ENCODE peak calls at places on chromosome 9, in seven cellular contexts. L is GM23248; X is upper lobe of right lung; O is neuronal stem cell; J is colonic mucosa; F is effector memory CD4-positive, alpha-beta T cell; U is ovary. Y is an unnamed sample. For H3K4me1, the result is how much of the 10 kb centered on the place peaks cover.

GRCh38 chr9:116155700-116156045 is 2.1 kb downstream of the PAPPA start:
- DNase-seq in L (peak), X (no peak), O (no peak), J (no peak), F (no peak), U (peak), Y (no peak)

GRCh38 chr9:121888438-121888775 is 204.7 kb downstream of the TTLL11 start:
- DNase-seq in L (peak), X (no peak), O (no peak), J (no peak), F (no peak), U (peak), Y (no peak)

GRCh38 chr9:72880821-72881220 is 72.0 kb downstream of the ALDH1A1 start:
- DNase-seq in L (peak), X (no peak), O (no peak), J (no peak), F (no peak), U (no peak), Y (no peak)

GRCh38 chr9:21454149-21454548 is 13.9 kb downstream of the IFNA1 start:
- DNase-seq in L (peak), X (no peak), O (no peak), J (no peak), F (no peak), U (no peak), Y (no peak)

GRCh38 chr9:99000480-99001395 is 57.0 kb downstream of the COL15A1 start:
- DNase-seq in L (peak), X (no peak), O (no peak), J (peak), F (peak), U (no peak), Y (no peak)

GRCh38 chr9:33480094-33480493 is 6.4 kb upstream of the NOL6 start:
- DNase-seq in L (no peak), X (no peak), O (no peak), J (no peak), F (no peak), U (no peak), Y (no peak)

GRCh38 chr9:16794871-16795639 is 75.4 kb downstream of the BNC2 start:
- DNase-seq in L (peak), X (no peak), O (no peak), J (no peak), F (no peak), U (no peak), Y (no peak)

GRCh38 chr9:138015021-138015829 is 137.6 kb downstream of the CACNA1B start:
- DNase-seq in L (no peak), X (peak), O (no peak), J (no peak), F (no peak), U (no peak), Y (no peak)

GRCh38 chr9:73162987-73163763 is 11.5 kb downstream of the ANXA1 start:
- DNase-seq in L (peak), X (no peak), O (no peak), J (no peak), F (no peak), U (no peak), Y (no peak)

GRCh38 chr9:130188860-130189481 is 16.8 kb downstream of the NCS1 start:
- DNase-seq in L (no peak), X (no peak), O (no peak), J (no peak), F (no peak), U (no peak), Y (no peak)

GRCh38 chr9:130187523-130187846 is 15.3 kb downstream of the NCS1 start:
- DNase-seq in L (no peak), X (no peak), O (no peak), J (no peak), F (no peak), U (no peak), Y (no peak)

GRCh38 chr9:130185494-130186005 is 13.3 kb downstream of the NCS1 start:
- DNase-seq in L (no peak), X (no peak), O (no peak), J (no peak), F (no peak), U (no peak), Y (peak)

GRCh38 chr9:130186051-130186450 is 13.8 kb downstream of the NCS1 start:
- DNase-seq in L (no peak), X (no peak), O (no peak), J (no peak), F (no peak), U (no peak), Y (peak)

GRCh38 chr9:130186839-130187522 is 14.8 kb downstream of the NCS1 start:
- DNase-seq in L (peak), X (no peak), O (no peak), J (peak), F (no peak), U (peak), Y (no peak)
- H3K4me1 ChIP-seq in L (under half), X (under half), O (under half), J (under half), F (under half), U (under half), Y (under half)

GRCh38 chr9:129146441-129146933 is 31.6 kb downstream of the IER5L start:
- DNase-seq in L (no peak), X (no peak), O (no peak), J (no peak), F (no peak), U (peak), Y (no peak)
- H3K27ac ChIP-seq in L (peak), X (peak), O (peak), J (peak), F (no peak), U (peak), Y (peak)

DNA sequence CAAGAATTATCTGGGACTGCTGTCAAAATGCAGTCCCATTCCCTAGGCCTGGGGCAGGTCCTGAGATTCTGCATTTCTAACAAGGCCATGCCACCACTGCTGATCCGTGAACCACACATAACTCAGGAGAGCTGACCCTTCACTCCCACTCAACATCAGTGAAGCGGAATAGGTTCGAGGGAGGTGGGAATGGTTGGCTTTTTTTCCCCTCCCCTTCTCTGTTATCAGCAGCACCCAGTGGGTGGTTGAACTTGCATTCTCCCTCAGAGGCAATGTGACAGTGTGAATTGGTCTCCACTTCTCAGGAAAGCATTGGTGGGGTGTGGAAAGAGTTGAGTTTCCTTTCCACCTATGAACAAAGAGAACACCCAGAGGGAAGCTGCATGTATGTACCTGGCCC is 344.3 kb downstream of the GADD45G start:
- DNase-seq in L (no peak), X (no peak), O (no peak), J (no peak), F (no peak), U (no peak), Y (no peak)
- H3K4me1 ChIP-seq in L (under half), X (under half), O (under half), J (under half), F (under half), U (under half), Y (under half)

GRCh38 chr9:652896-653295 is 188.6 kb upstream of the DMRT1 start:
- DNase-seq in L (no peak), X (no peak), O (no peak), J (peak), F (no peak), U (no peak), Y (no peak)

GRCh38 chr9:651372-651771 is 190.1 kb upstream of the DMRT1 start:
- DNase-seq in L (no peak), X (no peak), O (no peak), J (no peak), F (no peak), U (no peak), Y (no peak)

GRCh38 chr9:655875-656274 is 185.6 kb upstream of the DMRT1 start:
- DNase-seq in L (peak), X (peak), O (no peak), J (no peak), F (no peak), U (peak), Y (no peak)

GRCh38 chr9:653421-653820 is 188.1 kb upstream of the DMRT1 start:
- DNase-seq in L (no peak), X (no peak), O (no peak), J (no peak), F (no peak), U (no peak), Y (no peak)

GRCh38 chr9:653856-654387 is 187.6 kb upstream of the DMRT1 start:
- DNase-seq in L (no peak), X (no peak), O (no peak), J (no peak), F (no peak), U (no peak), Y (no peak)
- H3K27ac ChIP-seq in L (no peak), X (no peak), O (no peak), J (no peak), F (no peak), U (no peak), Y (no peak)

DNA sequence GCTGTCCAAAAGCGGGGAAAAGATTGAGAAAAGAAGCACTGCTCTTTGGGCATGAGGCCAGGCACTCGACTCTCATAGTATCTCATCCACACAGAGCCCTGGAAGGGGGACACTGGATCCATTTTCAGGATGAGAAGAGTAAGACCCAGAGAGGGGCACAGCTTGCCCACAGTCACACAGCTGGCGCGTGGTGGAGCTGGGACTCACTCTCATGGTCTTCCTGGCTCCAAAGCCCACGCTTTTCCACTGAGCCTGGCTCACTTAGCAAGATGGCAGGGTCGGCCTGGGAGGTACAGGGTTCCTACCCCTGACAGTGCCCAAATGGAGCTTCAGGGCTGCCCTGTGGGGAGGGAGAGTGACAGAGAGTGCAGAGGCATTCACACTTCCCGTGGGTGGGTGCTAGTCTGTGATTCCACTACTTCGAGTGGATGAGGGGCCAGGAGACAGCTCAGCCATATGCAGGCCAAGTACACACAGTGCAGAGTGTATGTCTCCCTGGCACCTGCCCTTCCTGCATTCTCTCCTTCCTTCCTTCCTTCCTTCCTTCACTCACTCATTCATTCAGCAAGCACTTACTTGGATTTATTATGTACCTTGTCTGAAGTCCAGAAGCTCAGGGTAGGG is 18.3 kb upstream of the IGFBPL1 start:
- DNase-seq in L (no peak), X (no peak), O (no peak), J (no peak), F (no peak), U (no peak), Y (no peak)
- H3K4me1 ChIP-seq in L (under half), X (under half), O (under half), J (under half), F (under half), U (under half), Y (under half)

GRCh38 chr9:35813434-35814105 is 1.3 kb downstream of the HINT2 start:
- DNase-seq in L (peak), X (no peak), O (no peak), J (no peak), F (no peak), U (no peak), Y (no peak)
- H3K27ac ChIP-seq in L (peak), X (peak), O (peak), J (peak), F (no peak), U (no peak), Y (peak)

Y was measured in RWPE2.